ENCODE peak calls at places on chromosome X, in ten cellular contexts. A is heart right ventricle, V is K562, Y is endothelial cell of umbilical vein, D is cardiac muscle cell, T is OCI-LY7, C is A549, S is upper lobe of right lung, Q is HCT116, E is lower lobe of right lung. G is an unnamed sample.

GRCh38 chrX:103538728-103539127 is 19.4 kb upstream of the RAB40A start:
- DNase-seq in D (peak), Q (no peak), C (no peak), S (no peak), A (no peak), V (no peak), T (no peak), Y (no peak), E (no peak), G (no peak)

GRCh38 chrX:7067266-7067665 is 80.2 kb upstream of the STS start:
- DNase-seq in S (no peak), T (no peak), D (no peak), A (no peak), Y (no peak), V (no peak), C (no peak), E (no peak), Q (no peak), G (no peak)

GRCh38 chrX:44675364-44676024 is 132.8 kb upstream of the FUNDC1 start:
- DNase-seq in S (no peak), A (peak), C (peak), V (peak), D (peak), Y (peak), E (no peak), T (no peak), Q (no peak), G (peak)

GRCh38 chrX:74493806-74494205 is 72.5 kb downstream of the SLC16A2 start:
- DNase-seq in Y (no peak), A (no peak), D (no peak), S (no peak), V (no peak), C (no peak), Q (no peak), T (no peak), E (no peak), G (no peak)

GRCh38 chrX:149631293-149632165 is at the start of gene TMEM185A:
- DNase-seq in A (peak), C (peak), T (peak), Q (peak), Y (peak), S (peak), E (peak), V (peak), D (peak), G (peak)

GRCh38 chrX:114959729-114960128 is 57.7 kb downstream of the IL13RA2 start:
- DNase-seq in A (no peak), T (no peak), V (no peak), C (no peak), Q (no peak), Y (no peak), S (no peak), E (no peak), D (peak), G (peak)

GRCh38 chrX:92213781-92214180 is 434.6 kb downstream of the PCDH11X start:
- DNase-seq in Q (no peak), V (no peak), Y (no peak), E (no peak), D (no peak), S (no peak), C (no peak), A (no peak), T (no peak), G (no peak)

GRCh38 chrX:54358424-54359211 is 772 bp upstream of the WNK3 start:
- DNase-seq in D (peak), T (no peak), S (peak), A (peak), V (no peak), Q (no peak), C (no peak), E (peak), Y (peak), G (peak)

GRCh38 chrX:46953597-46953996 is 41.4 kb downstream of the JADE3 start:
- DNase-seq in D (peak), Y (peak), V (no peak), C (no peak), S (no peak), A (no peak), Q (no peak), E (no peak), T (no peak), G (no peak)

GRCh38 chrX:100812216-100813158 is 7.7 kb upstream of the CSTF2 start:
- DNase-seq in D (peak), Q (no peak), S (no peak), C (no peak), E (no peak), T (no peak), V (no peak), A (no peak), Y (no peak), G (no peak)

GRCh38 chrX:11629593-11630211 is 36.0 kb downstream of the ARHGAP6 start:
- DNase-seq in C (no peak), Y (no peak), V (no peak), D (peak), T (no peak), S (no peak), E (peak), A (no peak), Q (no peak), G (no peak)

GRCh38 chrX:102067966-102068723 is 57.3 kb upstream of the TCEAL2 start:
- DNase-seq in D (peak), T (peak), Y (peak), A (no peak), C (peak), V (peak), E (no peak), Q (no peak), S (no peak), G (peak)

GRCh38 chrX:152245231-152245630 is 106.9 kb upstream of the MAGEA10 start:
- DNase-seq in E (no peak), S (no peak), C (no peak), A (no peak), Y (no peak), Q (no peak), T (no peak), D (no peak), V (no peak), G (no peak)

GRCh38 chrX:12137982-12138365 is 299 bp upstream of the FRMPD4 start:
- DNase-seq in A (no peak), V (no peak), S (no peak), Y (no peak), D (no peak), Q (no peak), E (no peak), C (no peak), T (no peak), G (no peak)

GRCh38 chrX:8245411-8245810 is 74.3 kb upstream of the VCX2 start:
- DNase-seq in S (no peak), V (no peak), Y (no peak), T (no peak), A (no peak), D (no peak), E (no peak), C (no peak), Q (no peak), G (no peak)

GRCh38 chrX:97363843-97364242 is 480.1 kb downstream of the RPA4 start:
- DNase-seq in S (no peak), T (no peak), E (no peak), D (no peak), C (no peak), Q (no peak), A (no peak), Y (no peak), V (no peak), G (no peak)

GRCh38 chrX:44669626-44670025 is 127.0 kb upstream of the FUNDC1 start:
- DNase-seq in C (no peak), Y (no peak), A (no peak), E (no peak), S (no peak), Q (no peak), D (no peak), T (no peak), V (no peak), G (no peak)

GRCh38 chrX:19912-20571 is 261.1 kb upstream of the PLCXD1 start:
- DNase-seq in Y (no peak), V (peak), A (no peak), D (no peak), E (no peak), C (no peak), S (no peak), Q (no peak), T (peak), G (peak)

GRCh38 chrX:12999422-12999821 is 24.5 kb downstream of the TMSB4X start:
- DNase-seq in Q (no peak), A (no peak), C (no peak), E (no peak), Y (no peak), T (peak), S (no peak), V (no peak), D (no peak), G (peak)

GRCh38 chrX:2965965-2966364 is 36.8 kb upstream of the ARSD start:
- DNase-seq in C (no peak), A (no peak), T (no peak), V (no peak), E (no peak), D (no peak), Q (no peak), S (no peak), Y (no peak), G (no peak)

GRCh38 chrX:134453631-134454030 is 6.3 kb upstream of the HPRT1 start:
- DNase-seq in Q (no peak), T (peak), D (no peak), A (no peak), S (no peak), V (no peak), C (no peak), Y (no peak), E (no peak), G (no peak)

GRCh38 chrX:110509778-110510510 is 151.3 kb downstream of the RTL9 start:
- DNase-seq in D (peak), V (no peak), A (no peak), Q (no peak), S (no peak), Y (no peak), C (no peak), E (no peak), T (no peak), G (peak)

GRCh38 chrX:53435997-53436396 is 1.8 kb upstream of the HSD17B10 start:
- DNase-seq in S (peak), D (peak), V (peak), E (peak), C (peak), Q (peak), T (peak), Y (peak), A (peak), G (peak)

GRCh38 chrX:134603806-134604700 is 54.2 kb downstream of the PLAC1 start:
- DNase-seq in T (no peak), S (no peak), E (no peak), C (peak), Y (peak), Q (peak), D (peak), V (no peak), A (no peak), G (peak)

GRCh38 chrX:118603981-118604380 is 108.4 kb downstream of the DOCK11 start:
- DNase-seq in S (no peak), C (peak), E (no peak), D (peak), T (peak), A (no peak), Q (peak), V (peak), Y (peak), G (peak)

DNA sequence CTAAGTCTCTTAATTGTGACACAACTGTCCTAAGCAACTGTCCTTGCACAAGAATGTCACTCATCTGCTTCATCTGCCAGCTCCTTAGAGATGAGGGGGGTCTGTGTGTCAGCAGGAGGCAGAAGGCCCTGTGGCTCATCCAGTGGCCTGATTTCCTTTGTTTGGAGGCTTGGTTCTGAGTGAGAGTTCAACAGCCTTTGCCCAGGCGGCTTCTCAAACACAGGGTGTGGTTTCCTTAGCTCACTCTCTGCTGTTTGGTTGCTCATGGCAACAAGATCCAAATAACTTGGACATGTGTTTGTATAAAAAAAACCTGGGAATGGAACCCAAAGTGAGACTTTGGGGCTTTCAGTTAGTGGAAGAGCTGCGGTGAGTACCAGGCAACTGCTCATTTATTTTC is 46.6 kb downstream of the MAP7D3 start:
- DNase-seq in Y (peak), S (no peak), E (peak), Q (no peak), V (no peak), T (no peak), A (no peak), D (peak), C (peak), G (no peak)
- H3K4me3 ChIP-seq in Y (no peak), S (no peak), E (no peak), Q (no peak), V (no peak), T (no peak), A (peak), D (no peak), C (no peak), G (no peak)

GRCh38 chrX:129737921-129738320 is 858 bp upstream of the XPNPEP2 start:
- DNase-seq in V (no peak), C (no peak), Q (no peak), E (no peak), S (no peak), D (peak), Y (no peak), T (peak), A (no peak), G (no peak)
- H3K27ac ChIP-seq in V (no peak), C (no peak), Q (no peak), E (no peak), S (no peak), D (no peak), Y (no peak), T (no peak), A (peak), G (no peak)

GRCh38 chrX:19535481-19535880 is 20.2 kb upstream of the MAP3K15 start:
- DNase-seq in C (peak), D (peak), A (no peak), V (peak), T (peak), Q (no peak), E (no peak), S (no peak), Y (no peak), G (peak)
- TF ChIP-seq CTCF in C (peak), D (peak), A (no peak), V (peak), T (peak), Q (peak), E (no peak), S (peak), Y (peak), G (peak)

GRCh38 chrX:38326086-38326485 is 1.2 kb downstream of the RPGR start:
- DNase-seq in D (no peak), V (no peak), Q (no peak), E (no peak), Y (peak), T (no peak), C (no peak), A (no peak), S (no peak), G (no peak)
- H3K4me3 ChIP-seq in D (no peak), V (peak), Q (peak), E (peak), Y (peak), T (peak), C (peak), A (no peak), S (peak), G (peak)

GRCh38 chrX:119757979-119758681 is at the start of gene SOWAHD:
- DNase-seq in S (peak), D (no peak), T (peak), C (no peak), A (peak), E (peak), V (peak), Q (no peak), Y (no peak), G (no peak)
- H3K27ac ChIP-seq in S (no peak), D (no peak), T (no peak), C (peak), A (peak), E (peak), V (no peak), Q (peak), Y (no peak), G (no peak)

GRCh38 chrX:1147641-1148515 is 64.6 kb downstream of the CRLF2 start:
- DNase-seq in D (no peak), Q (no peak), V (no peak), S (no peak), C (no peak), A (no peak), T (no peak), Y (no peak), E (no peak), G (no peak)

GRCh38 chrX:1152090-1152489 is 60.4 kb downstream of the CRLF2 start:
- DNase-seq in Q (no peak), E (no peak), D (no peak), A (no peak), V (no peak), S (no peak), C (no peak), Y (no peak), T (no peak), G (no peak)

GRCh38 chrX:1151378-1152077 is 60.9 kb downstream of the CRLF2 start:
- DNase-seq in S (no peak), C (no peak), Q (no peak), V (no peak), T (no peak), E (no peak), A (no peak), D (no peak), Y (no peak), G (no peak)

GRCh38 chrX:1153940-1154339 is 58.5 kb downstream of the CRLF2 start:
- DNase-seq in Y (no peak), T (no peak), A (no peak), D (no peak), C (no peak), E (no peak), V (no peak), Q (no peak), S (no peak), G (no peak)

GRCh38 chrX:1150569-1151347 is 61.7 kb downstream of the CRLF2 start:
- DNase-seq in S (no peak), C (no peak), T (no peak), D (no peak), E (no peak), Q (no peak), A (no peak), V (no peak), Y (no peak), G (no peak)
- TF ChIP-seq CTCF in S (no peak), C (no peak), T (no peak), D (no peak), E (no peak), Q (no peak), A (no peak), V (no peak), Y (no peak), G (no peak)

GRCh38 chrX:40853816-40854123 is 118.4 kb upstream of the MED14 start:
- DNase-seq in A (no peak), E (no peak), S (no peak), Q (no peak), C (no peak), D (no peak), T (no peak), V (no peak), Y (no peak), G (no peak)

GRCh38 chrX:40854242-40854641 is 118.9 kb upstream of the MED14 start:
- DNase-seq in V (no peak), S (no peak), A (no peak), C (no peak), D (no peak), Y (no peak), T (no peak), E (no peak), Q (no peak), G (no peak)

GRCh38 chrX:40853004-40853815 is 117.9 kb upstream of the MED14 start:
- DNase-seq in Y (no peak), Q (no peak), A (no peak), D (no peak), T (no peak), V (no peak), S (no peak), C (no peak), E (no peak), G (no peak)

GRCh38 chrX:40855932-40856515 is 120.7 kb upstream of the MED14 start:
- DNase-seq in Y (no peak), E (no peak), V (no peak), S (no peak), C (no peak), Q (no peak), D (no peak), T (no peak), A (no peak), G (no peak)

DNA sequence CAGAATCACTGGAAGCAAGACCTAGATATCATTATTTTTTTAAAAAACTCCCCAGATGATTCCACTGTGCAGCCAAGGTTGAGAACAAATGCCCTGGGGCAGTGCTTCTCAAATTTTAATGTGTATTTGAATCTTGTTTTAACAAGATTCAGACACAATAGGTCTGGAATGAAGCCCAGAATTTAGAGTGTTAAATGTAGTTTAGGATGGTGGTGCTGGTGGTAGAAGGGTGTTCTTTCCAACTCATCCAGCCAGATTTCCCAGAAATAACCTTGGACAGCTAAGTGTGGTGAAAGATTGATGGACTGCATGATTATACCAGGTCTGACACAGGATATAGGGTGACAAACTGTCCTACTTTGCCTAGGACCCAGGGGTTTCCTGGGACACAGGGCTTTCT is 120.1 kb upstream of the MED14 start:
- DNase-seq in Y (no peak), D (no peak), Q (no peak), C (no peak), E (no peak), S (no peak), V (no peak), T (no peak), A (no peak), G (peak)
- H3K4me3 ChIP-seq in Y (no peak), D (no peak), Q (no peak), C (no peak), E (no peak), S (no peak), V (no peak), T (no peak), A (no peak), G (no peak)

DNA sequence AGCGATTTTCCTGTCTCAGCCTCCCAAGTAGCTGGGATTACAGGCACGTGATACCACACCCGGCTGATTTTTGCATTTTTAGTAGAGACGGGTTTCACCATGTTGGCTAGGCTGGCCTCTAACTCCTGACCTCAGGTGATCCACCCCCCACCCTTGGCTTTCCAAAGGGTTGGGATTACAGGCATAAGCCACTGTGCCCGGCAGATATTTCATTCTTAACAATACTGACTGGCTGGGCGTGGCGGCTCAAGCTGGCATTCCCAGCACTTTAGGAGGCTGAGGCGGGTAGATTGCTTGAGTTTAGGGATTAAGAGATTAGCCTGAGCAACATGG is 1.3 kb downstream of the PQBP1 start:
- DNase-seq in E (no peak), S (no peak), D (no peak), C (no peak), T (no peak), Q (no peak), Y (no peak), A (no peak), V (no peak), G (no peak)
- H3K27ac ChIP-seq in E (no peak), S (no peak), D (peak), C (no peak), T (peak), Q (peak), Y (no peak), A (no peak), V (peak), G (no peak)

G was measured in A673.